ENCODE peak calls at places on chromosomes 16 and 17, in eight cellular contexts. K is effector CD8-positive, alpha-beta T cell; W is Daoy; Q is iPS DF 6.9; H is heart right ventricle; X is stimulated activated CD4-positive, alpha-beta T cell treated with anti-CD3 and anti-CD28 coated beads, Interleukin-1b, Interleukin-23, amount 100 ng/mL, for 4 hours; N is brain microvascular endothelial cell; Y is glutamatergic neuron. V is an unnamed sample.

GRCh38 chr16:11886881-11887280 is 28.9 kb downstream of the GSPT1 start:
- DNase-seq in H (no peak), W (no peak), Q (no peak), K (no peak), N (no peak), X (no peak), Y (no peak), V (no peak)

GRCh38 chr17:28467456-28468025 is 5.9 kb upstream of the SLC13A2 start:
- DNase-seq in Y (no peak), W (peak; percentile 51), Q (no peak), N (peak; percentile 61), H (no peak), X (no peak), K (no peak), V (no peak)

GRCh38 chr17:77565166-77565565 is 393.3 kb upstream of the TNRC6C start:
- DNase-seq in N (no peak), H (no peak), Y (no peak), X (no peak), W (no peak), Q (no peak), K (no peak), V (no peak)

GRCh38 chr17:50175035-50175788 is 9.4 kb downstream of the SGCA start:
- DNase-seq in Y (peak; percentile 50), K (no peak), W (peak; percentile 73), X (no peak), H (no peak), N (peak; percentile 2), Q (no peak), V (no peak)

GRCh38 chr16:68289621-68290329 is 21.0 kb downstream of the SLC7A6OS start:
- DNase-seq in Y (no peak), X (no peak), Q (no peak), W (no peak), N (no peak), K (no peak), H (no peak), V (peak; percentile 43)

GRCh38 chr16:87582221-87582965 is 19.9 kb upstream of the JPH3 start:
- DNase-seq in N (peak; percentile 78), Q (no peak), X (no peak), W (peak; percentile 73), K (no peak), H (peak; percentile 66), Y (peak; percentile 37), V (no peak)

GRCh38 chr17:18356624-18357023 is 6.7 kb downstream of the SHMT1 start:
- DNase-seq in X (no peak), H (peak; percentile 17), Y (no peak), W (no peak), Q (no peak), N (no peak), K (no peak), V (no peak)

GRCh38 chr17:80129006-80129565 is 17.8 kb downstream of the EIF4A3 start:
- DNase-seq in X (no peak), N (no peak), H (no peak), W (no peak), K (no peak), Q (no peak), Y (no peak), V (no peak)

GRCh38 chr17:59093145-59093701 is 13.5 kb downstream of the TRIM37 start:
- DNase-seq in Y (no peak), K (no peak), N (no peak), Q (no peak), H (no peak), W (peak; percentile 3), X (no peak), V (no peak)

GRCh38 chr16:26175944-26176343 is 484.2 kb downstream of the HS3ST4 start:
- DNase-seq in H (no peak), W (no peak), N (no peak), Q (no peak), X (no peak), Y (no peak), K (no peak), V (no peak)

GRCh38 chr16:23578096-23578830 is 17.9 kb downstream of the NDUFAB1 start:
- DNase-seq in X (no peak), Y (no peak), H (no peak), N (no peak), Q (no peak), K (no peak), W (no peak), V (no peak)

GRCh38 chr16:53054670-53055485 is at the start of gene CHD9:
- DNase-seq in N (peak; percentile 61), X (peak; percentile 62), W (peak; percentile 91), Y (peak; percentile 85), H (peak; percentile 82), K (peak; percentile 58), Q (no peak), V (peak; percentile 80)

GRCh38 chr17:1959871-1960569 is 65.1 kb downstream of the RTN4RL1 start:
- DNase-seq in N (no peak), Y (no peak), Q (no peak), K (no peak), X (no peak), W (no peak), H (no peak), V (no peak)

GRCh38 chr17:30347488-30347887 is 13.6 kb upstream of the TMIGD1 start:
- DNase-seq in X (no peak), K (no peak), Y (no peak), W (no peak), Q (no peak), N (no peak), H (no peak), V (no peak)

GRCh38 chr16:80526418-80527061 is 14.3 kb upstream of the DYNLRB2 start:
- DNase-seq in W (peak; percentile 61), X (peak; percentile 47), H (peak; percentile 41), K (peak; percentile 34), Q (no peak), Y (peak; percentile 46), N (peak; percentile 33), V (peak; percentile 32)

GRCh38 chr16:66878067-66878466 is 2.2 kb upstream of the PDP2 start:
- DNase-seq in K (no peak), N (no peak), Y (no peak), X (no peak), Q (no peak), W (peak; percentile 19), H (no peak), V (no peak)

GRCh38 chr16:15494231-15494630 is 59.8 kb downstream of the BMERB1 start:
- DNase-seq in H (no peak), X (no peak), Y (no peak), W (peak; percentile 62), Q (no peak), K (no peak), N (peak; percentile 21), V (no peak)

GRCh38 chr17:5561736-5562135 is 22.6 kb downstream of the NLRP1 start:
- DNase-seq in W (no peak), Q (no peak), X (no peak), K (no peak), Y (no peak), N (no peak), H (no peak), V (no peak)

GRCh38 chr17:82096709-82097186 is 1.3 kb downstream of the FASN start:
- DNase-seq in H (no peak), N (no peak), Q (no peak), K (no peak), X (no peak), Y (no peak), W (no peak), V (no peak)

GRCh38 chr17:4553669-4554068 is 1.5 kb downstream of the MYBBP1A start:
- DNase-seq in Y (no peak), N (no peak), H (no peak), K (no peak), X (no peak), Q (no peak), W (peak; percentile 16), V (no peak)

GRCh38 chr17:57071991-57072944 is 12.8 kb upstream of the AKAP1 start:
- DNase-seq in Q (no peak), W (no peak), H (no peak), K (no peak), Y (no peak), N (no peak), X (no peak), V (no peak)

GRCh38 chr16:22659933-22660332 is 149.2 kb downstream of the NPIPB5 start:
- DNase-seq in X (no peak), W (no peak), Y (no peak), K (no peak), N (no peak), H (no peak), Q (no peak), V (no peak)